ENCODE peak calls at places on chromosomes 7 and 10, in four cellular contexts. N, E, I and O are unnamed samples.

GRCh38 chr7:47049234-47049774 is 532.6 kb downstream of the TNS3 start:
- DNase-seq in N (no peak), E (no peak), I (no peak), O (no peak)

GRCh38 chr7:102236102-102236501 is 50.6 kb upstream of the SH2B2 start:
- DNase-seq in N (no peak), E (no peak), I (no peak), O (no peak)

GRCh38 chr7:96200740-96201139 is 121.2 kb downstream of the SLC25A13 start:
- DNase-seq in N (no peak), E (no peak), I (no peak), O (no peak)

GRCh38 chr7:108561047-108561619 is 8.4 kb downstream of the THAP5 start:
- DNase-seq in N (no peak), E (no peak), I (no peak), O (no peak)

GRCh38 chr7:138625084-138625848 is 75.9 kb downstream of the SVOPL start:
- DNase-seq in N (no peak), E (no peak), I (no peak), O (no peak)

GRCh38 chr10:132264966-132265877 is 42.5 kb downstream of the STK32C start:
- DNase-seq in N (no peak), E (no peak), I (no peak), O (no peak)

GRCh38 chr10:35758086-35758485 is 116.0 kb upstream of the FZD8 start:
- DNase-seq in N (no peak), E (no peak), I (no peak), O (no peak)

GRCh38 chr7:33334349-33334748 is 205.0 kb downstream of the BBS9 start:
- DNase-seq in N (peak), E (peak), I (no peak), O (peak)

GRCh38 chr10:119493155-119493554 is 49.4 kb downstream of the RGS10 start:
- DNase-seq in N (no peak), E (no peak), I (no peak), O (no peak)